ENCODE peak calls at places on chromosomes 12 and 14, in six cellular contexts. T, G, D, A, B and H are unnamed samples.
A peak's percentile ranks its signal among the peaks of the same experiment; 100 is the strongest.

GRCh38 chr14:67413806-67414769 is 2.1 kb upstream of the PLEK2 start:
- DNase-seq in T (no peak), G (peak; percentile 27), D (peak; percentile 91), A (peak; percentile 91), B (peak; percentile 41), H (peak; percentile 75)

GRCh38 chr12:27048822-27049752 is 26.7 kb downstream of the MED21 start:
- DNase-seq in T (no peak), G (no peak), D (peak; percentile 41), A (peak; percentile 3), B (no peak), H (no peak)

GRCh38 chr14:50489851-50490250 is 42.5 kb downstream of the MAP4K5 start:
- DNase-seq in T (no peak), G (no peak), D (no peak), A (no peak), B (no peak), H (no peak)

GRCh38 chr12:105334001-105334400 is 3.5 kb downstream of the C12orf75 start:
- DNase-seq in T (no peak), G (no peak), D (no peak), A (peak; percentile 36), B (no peak), H (peak; percentile 51)

GRCh38 chr14:100540926-100541620 is 46.1 kb downstream of the BEGAIN start:
- DNase-seq in T (no peak), G (no peak), D (no peak), A (no peak), B (peak; percentile 48), H (no peak)

GRCh38 chr12:57771271-57771872 is 533 bp downstream of the METTL1 start:
- DNase-seq in T (peak; percentile 86), G (peak; percentile 84), D (peak; percentile 90), A (peak; percentile 90), B (peak; percentile 95), H (peak; percentile 96)

GRCh38 chr12:14514154-14514842 is 53.4 kb downstream of the PLBD1 start:
- DNase-seq in T (no peak), G (no peak), D (no peak), A (peak; percentile 24), B (no peak), H (peak; percentile 22)

GRCh38 chr12:94172031-94172430 is 23.7 kb downstream of the PLXNC1 start:
- DNase-seq in T (no peak), G (peak; percentile 29), D (no peak), A (peak; percentile 53), B (no peak), H (peak; percentile 40)

GRCh38 chr14:59150990-59151389 is 37.5 kb upstream of the DAAM1 start:
- DNase-seq in T (no peak), G (no peak), D (no peak), A (no peak), B (no peak), H (no peak)

GRCh38 chr14:105168979-105169507 is 467 bp upstream of the JAG2 start:
- DNase-seq in T (peak; percentile 77), G (no peak), D (no peak), A (no peak), B (no peak), H (peak; percentile 45)

GRCh38 chr12:53289891-53290290 is 5.5 kb upstream of the PFDN5 start:
- DNase-seq in T (no peak), G (no peak), D (peak; percentile 45), A (peak; percentile 32), B (no peak), H (no peak)

GRCh38 chr14:90521121-90521929 is 124.5 kb downstream of the CALM1 start:
- DNase-seq in T (peak; percentile 12), G (no peak), D (peak; percentile 56), A (peak; percentile 66), B (peak; percentile 89), H (peak; percentile 78)

GRCh38 chr12:57623385-57623784 is 9.6 kb downstream of the B4GALNT1 start:
- DNase-seq in T (no peak), G (no peak), D (no peak), A (no peak), B (no peak), H (no peak)

GRCh38 chr12:87982208-87982607 is 47.0 kb downstream of the C12orf50 start:
- DNase-seq in T (no peak), G (no peak), D (no peak), A (peak; percentile 37), B (no peak), H (peak; percentile 28)

GRCh38 chr12:80946591-80946990 is 8.9 kb upstream of the LIN7A start:
- DNase-seq in T (no peak), G (no peak), D (no peak), A (peak; percentile 1), B (no peak), H (no peak)

GRCh38 chr12:123960856-123961255 is 11.8 kb downstream of the CCDC92 start:
- DNase-seq in T (no peak), G (no peak), D (no peak), A (no peak), B (no peak), H (no peak)

GRCh38 chr12:92597997-92598396 is 104.8 kb upstream of the PLEKHG7 start:
- DNase-seq in T (no peak), G (no peak), D (peak; percentile 57), A (peak; percentile 68), B (no peak), H (no peak)